ENCODE peak calls at places on chromosomes 7 and 10, in nine cellular contexts. H is AG10803, S is dorsolateral prefrontal cortex, B is lower leg skin, Z is stomach, W is brain microvascular endothelial cell, V is adrenal gland, Q is testis, M is left ventricle myocardium inferior. X is an unnamed sample.
A peak's percentile ranks its signal among the peaks of the same experiment; 100 is the strongest.

GRCh38 chr10:71582019-71582418 is 137.6 kb downstream of the C10orf105 start:
- DNase-seq in Q (no peak), M (no peak), Z (no peak), B (no peak), H (peak; percentile 34), W (peak; percentile 51), V (no peak), S (no peak), X (no peak)

GRCh38 chr10:44913312-44914079 is 2.4 kb downstream of the TMEM72 start:
- DNase-seq in Z (no peak), V (no peak), M (no peak), S (no peak), B (no peak), Q (no peak), H (no peak), W (no peak), X (no peak)

GRCh38 chr10:132872658-132873057 is 69.7 kb downstream of the CFAP46 start:
- DNase-seq in Z (peak; percentile 10), M (no peak), B (no peak), Q (peak; percentile 7), S (peak; percentile 20), H (no peak), W (no peak), V (no peak), X (no peak)

GRCh38 chr7:151666886-151667285 is 147.2 kb upstream of the RHEB start:
- DNase-seq in H (no peak), S (no peak), Q (no peak), W (no peak), V (no peak), M (no peak), Z (no peak), B (no peak), X (no peak)

GRCh38 chr7:104960741-104961479 is 53.1 kb upstream of the KMT2E start:
- DNase-seq in Q (no peak), M (no peak), W (no peak), B (peak; percentile 47), Z (no peak), S (no peak), H (no peak), V (no peak), X (no peak)

GRCh38 chr10:127880557-127880956 is 12.2 kb downstream of the CLRN3 start:
- DNase-seq in V (no peak), H (no peak), M (no peak), Z (no peak), Q (no peak), B (peak; percentile 32), S (no peak), W (no peak), X (no peak)

GRCh38 chr10:77504870-77505257 is 132.7 kb downstream of the KCNMA1 start:
- DNase-seq in V (no peak), S (no peak), Z (no peak), H (no peak), M (no peak), Q (no peak), W (peak; percentile 18), B (no peak), X (no peak)

GRCh38 chr10:55410415-55410885 is 609.4 kb upstream of the PCDH15 start:
- DNase-seq in V (peak; percentile 75), B (peak; percentile 20), W (peak; percentile 4), Q (peak; percentile 69), M (peak; percentile 36), H (peak; percentile 33), S (peak; percentile 59), Z (no peak), X (peak; percentile 27)

GRCh38 chr7:158237672-158238335 is 349.8 kb downstream of the PTPRN2 start:
- DNase-seq in Z (peak; percentile 25), B (no peak), W (no peak), M (no peak), S (no peak), V (no peak), H (no peak), Q (no peak), X (no peak)

GRCh38 chr7:155203882-155204691 is 93.6 kb upstream of the INSIG1 start:
- DNase-seq in M (no peak), Q (no peak), V (no peak), Z (peak; percentile 49), H (no peak), B (no peak), W (no peak), S (no peak), X (no peak)

GRCh38 chr10:25934673-25935139 is 677 bp downstream of the MYO3A start:
- DNase-seq in B (no peak), Z (no peak), Q (peak; percentile 48), W (no peak), V (no peak), M (no peak), S (no peak), H (no peak), X (no peak)
- H3K4me3 ChIP-seq in B (peak overlapping the region; percentile 16), Z (peak overlapping the region; percentile 44), Q (peak overlapping the region; percentile 62), W (no peak overlapping the region), V (no peak overlapping the region), M (peak overlapping the region; percentile 58), S (peak overlapping the region; percentile 54), H (no peak overlapping the region), X (no peak overlapping the region)

GRCh38 chr7:43534110-43534509 is 48.8 kb upstream of the STK17A start:
- DNase-seq in Z (no peak), H (peak; percentile 87), W (no peak), M (no peak), B (no peak), V (no peak), S (no peak), Q (no peak), X (no peak)
- TF ChIP-seq CTCF in Z (no peak), H (peak; percentile 44), W (no peak), M (no peak), B (no peak), V (no peak), S (no peak), Q (no peak), X (no peak)

GRCh38 chr10:50623299-50624153 is at the start of gene SGMS1:
- DNase-seq in Z (peak; percentile 89), B (peak; percentile 71), S (peak; percentile 76), W (peak; percentile 70), M (peak; percentile 91), H (peak; percentile 89), V (peak; percentile 88), Q (peak; percentile 79), X (peak; percentile 93)
- H3K4me3 ChIP-seq in Z (peak within 1 kb of the TSS; percentile 80), B (peak within 1 kb of the TSS; percentile 78), S (peak within 1 kb of the TSS; percentile 98), W (peak within 1 kb of the TSS; percentile 83), M (peak within 1 kb of the TSS; percentile 84), H (peak within 1 kb of the TSS; percentile 88), V (peak within 1 kb of the TSS; percentile 76), Q (peak within 1 kb of the TSS; percentile 79), X (peak within 1 kb of the TSS; percentile 92)

DNA sequence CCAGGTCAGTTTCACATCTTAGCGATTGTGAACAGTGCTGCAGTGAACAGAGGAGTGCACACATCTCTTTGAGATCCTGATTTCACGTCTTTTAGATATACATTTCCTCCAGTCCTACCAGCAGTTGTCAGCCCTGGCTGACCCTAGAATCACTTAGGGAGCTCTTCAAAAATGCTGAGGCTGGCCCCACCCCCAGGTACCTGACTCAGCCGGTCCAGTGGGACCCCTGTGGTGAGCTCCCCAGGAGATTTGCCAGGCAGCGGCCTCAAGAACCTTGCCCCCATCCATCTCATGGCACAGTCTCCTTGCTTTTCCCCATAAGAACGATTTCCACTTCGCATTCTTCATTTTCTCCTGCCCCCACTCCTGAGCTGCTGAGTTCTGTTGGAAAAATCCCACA is 45.5 kb downstream of the TEX36 start:
- DNase-seq in V (no peak), W (no peak), M (no peak), Q (no peak), H (no peak), S (no peak), B (no peak), Z (no peak), X (no peak)
- TF ChIP-seq CTCF in V (no peak), W (no peak), M (no peak), Q (no peak), H (no peak), S (no peak), B (no peak), Z (no peak), X (no peak)

GRCh38 chr10:101223274-101224059 is 5.8 kb downstream of the LBX1 start:
- DNase-seq in M (no peak), H (no peak), S (no peak), Z (no peak), V (no peak), W (no peak), B (no peak), Q (peak; percentile 45), X (no peak)

GRCh38 chr10:101224060-101224909 is 5.0 kb downstream of the LBX1 start:
- DNase-seq in S (no peak), H (no peak), M (no peak), V (no peak), B (no peak), Z (no peak), W (no peak), Q (no peak), X (no peak)

GRCh38 chr10:101226506-101226887 is 2.8 kb downstream of the LBX1 start:
- DNase-seq in M (no peak), V (no peak), Z (no peak), B (no peak), H (no peak), S (no peak), Q (no peak), W (no peak), X (peak; percentile 38)

GRCh38 chr10:101225846-101226361 is 3.4 kb downstream of the LBX1 start:
- DNase-seq in M (no peak), W (no peak), B (no peak), Q (no peak), V (no peak), Z (no peak), S (no peak), H (no peak), X (no peak)

GRCh38 chr10:101224910-101225823 is 4.1 kb downstream of the LBX1 start:
- DNase-seq in Q (no peak), Z (no peak), V (no peak), M (no peak), S (no peak), W (no peak), H (no peak), B (no peak), X (no peak)
- H3K4me3 ChIP-seq in Q (peak overlapping the region; percentile 49), Z (peak overlapping the region; percentile 26), V (no peak overlapping the region), M (peak overlapping the region; percentile 54), S (peak overlapping the region; percentile 44), W (no peak overlapping the region), H (no peak overlapping the region), B (no peak overlapping the region), X (no peak overlapping the region)

GRCh38 chr10:47062801-47063200 is 151.6 kb downstream of the PTPN20 start:
- DNase-seq in V (no peak), Q (no peak), B (no peak), Z (no peak), H (peak; percentile 20), M (no peak), S (no peak), W (no peak), X (no peak)
- TF ChIP-seq CTCF in V (no peak), Q (no peak), B (no peak), Z (no peak), H (peak; percentile 23), M (no peak), S (no peak), W (peak; percentile 65), X (no peak)

GRCh38 chr10:113056030-113056429 is 106.0 kb downstream of the TCF7L2 start:
- DNase-seq in Q (no peak), B (no peak), H (no peak), M (no peak), Z (no peak), V (no peak), S (no peak), W (no peak), X (no peak)
- H3K4me3 ChIP-seq in Q (no peak overlapping the region), B (no peak overlapping the region), H (no peak overlapping the region), M (no peak overlapping the region), Z (no peak overlapping the region), V (no peak overlapping the region), S (no peak overlapping the region), W (no peak overlapping the region), X (no peak overlapping the region)